ENCODE peak calls at places on chromosomes 2 and 18, in six cellular contexts. U, S, Q, B, T and E are unnamed samples.
A peak's percentile ranks its signal among the peaks of the same experiment; 100 is the strongest.

GRCh38 chr2:23904215-23904614 is 22.7 kb downstream of the ATAD2B start:
- DNase-seq in Q (no peak), T (no peak), B (no peak), U (no peak), S (no peak), E (no peak)

GRCh38 chr18:44826418-44827259 is 146.0 kb downstream of the SETBP1 start:
- DNase-seq in S (peak; percentile 88), Q (no peak), T (no peak), U (peak; percentile 75), B (peak; percentile 75), E (peak; percentile 65)

GRCh38 chr2:191691016-191691725 is 13.2 kb downstream of the NABP1 start:
- DNase-seq in U (peak; percentile 78), S (peak; percentile 88), T (peak; percentile 28), B (peak; percentile 64), Q (peak; percentile 86), E (no peak)

GRCh38 chr2:12217206-12217605 is 470.8 kb downstream of the LPIN1 start:
- DNase-seq in B (no peak), S (no peak), Q (no peak), T (no peak), U (no peak), E (no peak)

GRCh38 chr18:13202571-13202970 is 16.0 kb upstream of the LDLRAD4 start:
- DNase-seq in U (no peak), T (no peak), B (no peak), Q (no peak), S (no peak), E (no peak)

GRCh38 chr2:18626256-18626668 is 36.9 kb upstream of the NT5C1B start:
- DNase-seq in S (peak; percentile 71), T (no peak), B (no peak), U (no peak), Q (no peak), E (no peak)

GRCh38 chr18:43559507-43559906 is 282.2 kb upstream of the SYT4 start:
- DNase-seq in U (no peak), Q (no peak), T (no peak), S (no peak), B (no peak), E (no peak)

GRCh38 chr2:18814387-18814786 is 225.0 kb upstream of the NT5C1B start:
- DNase-seq in Q (peak; percentile 12), T (no peak), S (no peak), U (no peak), B (no peak), E (no peak)

GRCh38 chr2:210363876-210364275 is 48.9 kb upstream of the MYL1 start:
- DNase-seq in U (no peak), T (no peak), Q (no peak), B (no peak), S (no peak), E (no peak)

GRCh38 chr18:64178860-64179259 is 30.0 kb upstream of the LINC00305 start:
- DNase-seq in U (no peak), Q (no peak), T (no peak), S (no peak), B (no peak), E (no peak)

GRCh38 chr2:216683846-216684245 is 11.5 kb downstream of the IGFBP5 start:
- DNase-seq in B (no peak), S (peak; percentile 96), T (no peak), U (peak; percentile 70), Q (no peak), E (peak; percentile 65)

GRCh38 chr18:45845410-45845809 is 19.9 kb downstream of the SIGLEC15 start:
- DNase-seq in U (no peak), T (no peak), S (no peak), B (peak; percentile 44), Q (no peak), E (no peak)

GRCh38 chr2:12127639-12128038 is 381.2 kb downstream of the LPIN1 start:
- DNase-seq in Q (peak; percentile 33), B (no peak), U (no peak), T (no peak), S (no peak), E (no peak)

GRCh38 chr2:172048195-172048995 is 36.9 kb upstream of the DLX1 start:
- DNase-seq in U (no peak), T (no peak), B (no peak), Q (no peak), S (no peak), E (no peak)

GRCh38 chr2:238879621-238880377 is 31.9 kb downstream of the TWIST2 start:
- DNase-seq in B (no peak), S (no peak), Q (no peak), T (no peak), U (no peak), E (no peak)

GRCh38 chr2:135962401-135963138 is 22.9 kb downstream of the DARS1 start:
- DNase-seq in B (no peak), Q (no peak), T (no peak), S (no peak), U (no peak), E (no peak)

DNA sequence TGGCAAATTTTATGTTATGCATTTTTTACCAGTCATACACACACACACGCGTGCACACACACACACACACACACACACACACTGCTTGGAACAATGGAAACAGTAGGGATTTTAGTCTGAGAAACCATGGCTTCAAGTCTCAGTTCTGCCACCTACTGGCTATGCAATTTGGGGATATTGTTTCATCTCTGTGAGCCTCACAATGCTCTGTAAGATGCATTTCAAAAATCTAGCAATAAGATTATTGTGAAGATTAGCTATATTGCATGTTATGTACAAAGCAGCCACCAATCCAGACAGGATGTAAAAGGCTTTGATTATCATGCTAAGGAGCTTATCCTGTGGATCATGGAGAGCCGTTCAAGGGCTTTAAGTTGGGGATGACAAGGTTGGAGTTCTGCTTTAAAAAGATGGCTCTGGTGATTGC is 401.4 kb downstream of the NBAS start:
- DNase-seq in S (peak; percentile 63), U (no peak), T (peak; percentile 76), B (peak; percentile 36), Q (peak; percentile 46), E (no peak)
- H3K4me3 ChIP-seq in S (no peak overlapping the region), U (no peak overlapping the region), T (no peak overlapping the region), B (no peak overlapping the region), Q (no peak overlapping the region), E (no peak overlapping the region)

DNA sequence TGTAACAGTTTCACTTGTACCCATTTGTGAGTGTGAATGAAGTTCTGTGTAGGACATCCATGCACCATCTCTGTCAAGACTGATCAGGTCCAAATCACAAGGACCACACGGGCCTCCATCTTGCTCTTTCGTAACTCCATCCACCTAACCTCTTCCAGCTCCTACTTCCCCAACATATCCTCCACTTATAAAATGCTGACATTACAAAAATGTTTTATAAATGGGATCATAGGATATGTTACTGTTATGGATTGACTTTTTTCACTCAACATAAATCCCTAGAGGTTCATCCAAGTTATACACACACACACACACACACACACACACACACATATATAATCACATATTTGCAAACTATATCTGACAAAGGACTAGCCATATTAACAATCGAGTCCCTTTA is 476.8 kb downstream of the ZNF516 start:
- DNase-seq in U (no peak), T (no peak), Q (no peak), B (no peak), S (no peak), E (no peak)
- H3K4me3 ChIP-seq in U (no peak overlapping the region), T (no peak overlapping the region), Q (no peak overlapping the region), B (no peak overlapping the region), S (no peak overlapping the region), E (no peak overlapping the region)

DNA sequence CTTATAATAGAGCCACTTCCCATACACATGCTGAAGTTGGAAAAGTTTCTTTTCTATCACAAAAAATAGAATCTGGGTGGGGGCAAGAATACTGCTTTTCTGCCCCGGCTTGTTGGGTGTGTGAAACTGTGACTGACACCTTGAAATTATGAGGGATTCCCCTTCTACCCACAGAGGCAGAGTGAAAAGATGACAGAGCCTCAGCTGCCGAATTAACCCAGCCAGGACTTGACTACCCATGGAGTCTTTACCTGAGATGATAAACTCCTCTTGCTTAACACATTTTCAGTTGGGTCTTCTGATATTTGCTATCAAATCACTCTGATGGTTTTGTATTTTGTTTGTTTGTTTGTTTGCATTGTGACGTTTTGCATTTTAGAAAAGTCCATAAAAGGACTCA is 66.0 kb upstream of the PMAIP1 start:
- DNase-seq in B (no peak), T (no peak), U (no peak), Q (peak; percentile 70), S (no peak), E (no peak)
- H3K4me3 ChIP-seq in B (no peak overlapping the region), T (no peak overlapping the region), U (no peak overlapping the region), Q (peak overlapping the region; percentile 43), S (no peak overlapping the region), E (no peak overlapping the region)

DNA sequence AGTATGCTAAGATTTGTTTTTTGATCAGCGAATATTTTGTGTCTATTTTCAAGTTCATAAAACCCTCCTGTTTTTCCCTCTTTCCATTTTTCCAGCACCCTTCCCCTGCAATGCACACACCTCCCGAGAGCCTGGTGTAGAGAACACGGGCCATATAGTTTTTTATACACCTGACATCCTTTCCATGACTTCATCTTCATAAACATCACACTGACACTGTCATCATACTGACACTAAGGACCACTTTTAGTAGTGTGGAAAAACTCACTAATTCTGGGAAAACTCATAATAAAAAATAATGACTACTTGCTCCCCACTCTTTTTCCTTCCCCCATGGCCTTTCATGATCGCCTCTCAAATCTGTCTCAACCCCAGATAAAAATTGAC is 70.2 kb downstream of the EPHA4 start:
- DNase-seq in T (no peak), S (no peak), Q (no peak), U (no peak), B (no peak), E (no peak)
- H3K4me3 ChIP-seq in T (no peak overlapping the region), S (peak overlapping the region; percentile 70), Q (no peak overlapping the region), U (no peak overlapping the region), B (no peak overlapping the region), E (no peak overlapping the region)

GRCh38 chr18:57435851-57436192 is 648 bp downstream of the ONECUT2 start:
- DNase-seq in T (peak; percentile 33), B (no peak), S (no peak), Q (no peak), U (no peak), E (no peak)

GRCh38 chr18:57432765-57433400 is 2.3 kb upstream of the ONECUT2 start:
- DNase-seq in U (no peak), T (no peak), S (no peak), B (no peak), Q (no peak), E (no peak)

GRCh38 chr18:57434536-57435494 is at the start of gene ONECUT2:
- DNase-seq in S (peak; percentile 97), Q (peak; percentile 74), T (peak; percentile 100), U (peak; percentile 91), B (peak; percentile 98), E (peak; percentile 92)

GRCh38 chr18:57433492-57434176 is 1.5 kb upstream of the ONECUT2 start:
- DNase-seq in U (no peak), T (no peak), Q (no peak), S (peak; percentile 6), B (no peak), E (no peak)

GRCh38 chr18:57434177-57434535 is 1.0 kb upstream of the ONECUT2 start:
- DNase-seq in U (no peak), B (no peak), S (no peak), Q (no peak), T (peak; percentile 42), E (no peak)
- H3K4me3 ChIP-seq in U (no peak overlapping the region), B (peak overlapping the region; percentile 47), S (no peak overlapping the region), Q (no peak overlapping the region), T (peak overlapping the region; percentile 78), E (no peak overlapping the region)

GRCh38 chr18:908631-909621 is 4.3 kb downstream of the ADCYAP1 start:
- DNase-seq in S (peak; percentile 6), U (no peak), T (no peak), B (no peak), Q (no peak), E (no peak)
- H3K4me3 ChIP-seq in S (peak overlapping the region; percentile 50), U (peak overlapping the region; percentile 22), T (no peak overlapping the region), B (peak overlapping the region; percentile 12), Q (no peak overlapping the region), E (no peak overlapping the region)